ENCODE peak calls at places on chromosomes 7 and 10, in nine cellular contexts. One of them, this sample, is unnamed.

GRCh38 chr10:83577421-83577820 is 561.9 kb upstream of the GHITM start:
- DNase-seq in posterior cingulate gyrus: no peak
- DNase-seq in neuronal stem cell: no peak
- DNase-seq in iris pigment epithelial cell: no peak
- DNase-seq in Caki2: no peak
- DNase-seq in NCI-H69: no peak
- DNase-seq in T follicular helper cell: no peak
- DNase-seq in naive thymus-derived CD8-positive, alpha-beta T cell: no peak
- DNase-seq in cardiac muscle cell: no peak
- DNase-seq in this sample: no peak

GRCh38 chr7:24419070-24419469 is 135.1 kb downstream of the NPY start:
- DNase-seq in neuronal stem cell: no peak
- DNase-seq in posterior cingulate gyrus: no peak
- DNase-seq in cardiac muscle cell: no peak
- DNase-seq in naive thymus-derived CD8-positive, alpha-beta T cell: no peak
- DNase-seq in Caki2: peak
- DNase-seq in T follicular helper cell: no peak
- DNase-seq in iris pigment epithelial cell: peak
- DNase-seq in NCI-H69: no peak
- DNase-seq in this sample: peak

GRCh38 chr10:76624470-76624869 is 1013.1 kb downstream of the KCNMA1 start:
- DNase-seq in iris pigment epithelial cell: no peak
- DNase-seq in T follicular helper cell: no peak
- DNase-seq in NCI-H69: no peak
- DNase-seq in posterior cingulate gyrus: no peak
- DNase-seq in neuronal stem cell: no peak
- DNase-seq in cardiac muscle cell: no peak
- DNase-seq in Caki2: no peak
- DNase-seq in naive thymus-derived CD8-positive, alpha-beta T cell: no peak
- DNase-seq in this sample: no peak

GRCh38 chr10:102660891-102661613 is 16.8 kb downstream of the TRIM8 start:
- DNase-seq in NCI-H69: peak
- DNase-seq in iris pigment epithelial cell: peak
- DNase-seq in posterior cingulate gyrus: peak
- DNase-seq in Caki2: no peak
- DNase-seq in naive thymus-derived CD8-positive, alpha-beta T cell: peak
- DNase-seq in cardiac muscle cell: no peak
- DNase-seq in T follicular helper cell: peak
- DNase-seq in neuronal stem cell: no peak
- DNase-seq in this sample: no peak

GRCh38 chr7:101164071-101164840 is 1.1 kb downstream of the VGF start:
- DNase-seq in Caki2: peak
- DNase-seq in neuronal stem cell: no peak
- DNase-seq in posterior cingulate gyrus: peak
- DNase-seq in iris pigment epithelial cell: peak
- DNase-seq in naive thymus-derived CD8-positive, alpha-beta T cell: no peak
- DNase-seq in NCI-H69: peak
- DNase-seq in T follicular helper cell: no peak
- DNase-seq in cardiac muscle cell: peak
- DNase-seq in this sample: peak

GRCh38 chr10:75187961-75188426 is 22.6 kb upstream of the VDAC2 start:
- DNase-seq in iris pigment epithelial cell: peak
- DNase-seq in T follicular helper cell: peak
- DNase-seq in NCI-H69: peak
- DNase-seq in cardiac muscle cell: peak
- DNase-seq in neuronal stem cell: no peak
- DNase-seq in naive thymus-derived CD8-positive, alpha-beta T cell: peak
- DNase-seq in posterior cingulate gyrus: peak
- DNase-seq in Caki2: peak
- DNase-seq in this sample: peak

GRCh38 chr10:130218936-130219335 is 82.7 kb downstream of the GLRX3 start:
- DNase-seq in posterior cingulate gyrus: no peak
- DNase-seq in Caki2: no peak
- DNase-seq in naive thymus-derived CD8-positive, alpha-beta T cell: no peak
- DNase-seq in cardiac muscle cell: no peak
- DNase-seq in neuronal stem cell: no peak
- DNase-seq in iris pigment epithelial cell: no peak
- DNase-seq in NCI-H69: no peak
- DNase-seq in T follicular helper cell: no peak
- DNase-seq in this sample: no peak

GRCh38 chr7:159370-160270 is 32.8 kb upstream of the FAM20C start:
- DNase-seq in NCI-H69: no peak
- DNase-seq in posterior cingulate gyrus: peak
- DNase-seq in naive thymus-derived CD8-positive, alpha-beta T cell: no peak
- DNase-seq in Caki2: no peak
- DNase-seq in T follicular helper cell: no peak
- DNase-seq in cardiac muscle cell: no peak
- DNase-seq in iris pigment epithelial cell: no peak
- DNase-seq in neuronal stem cell: no peak
- DNase-seq in this sample: no peak

GRCh38 chr10:62098278-62099121 is 170.1 kb downstream of the RTKN2 start:
- DNase-seq in cardiac muscle cell: no peak
- DNase-seq in neuronal stem cell: no peak
- DNase-seq in T follicular helper cell: no peak
- DNase-seq in iris pigment epithelial cell: no peak
- DNase-seq in naive thymus-derived CD8-positive, alpha-beta T cell: no peak
- DNase-seq in NCI-H69: no peak
- DNase-seq in posterior cingulate gyrus: no peak
- DNase-seq in Caki2: peak
- DNase-seq in this sample: no peak

GRCh38 chr7:93902777-93903423 is 3.5 kb upstream of the GNGT1 start:
- DNase-seq in Caki2: no peak
- DNase-seq in cardiac muscle cell: peak
- DNase-seq in iris pigment epithelial cell: peak
- DNase-seq in posterior cingulate gyrus: no peak
- DNase-seq in naive thymus-derived CD8-positive, alpha-beta T cell: no peak
- DNase-seq in neuronal stem cell: peak
- DNase-seq in T follicular helper cell: no peak
- DNase-seq in NCI-H69: peak
- DNase-seq in this sample: no peak

GRCh38 chr7:48091506-48092433 is 2.7 kb downstream of the UPP1 start:
- DNase-seq in naive thymus-derived CD8-positive, alpha-beta T cell: no peak
- DNase-seq in cardiac muscle cell: no peak
- DNase-seq in iris pigment epithelial cell: no peak
- DNase-seq in T follicular helper cell: no peak
- DNase-seq in NCI-H69: no peak
- DNase-seq in Caki2: no peak
- DNase-seq in neuronal stem cell: no peak
- DNase-seq in posterior cingulate gyrus: no peak
- DNase-seq in this sample: no peak

GRCh38 chr7:138308116-138308515 is 151.9 kb upstream of the TRIM24 start:
- DNase-seq in cardiac muscle cell: no peak
- DNase-seq in neuronal stem cell: no peak
- DNase-seq in iris pigment epithelial cell: no peak
- DNase-seq in T follicular helper cell: no peak
- DNase-seq in posterior cingulate gyrus: no peak
- DNase-seq in naive thymus-derived CD8-positive, alpha-beta T cell: no peak
- DNase-seq in NCI-H69: no peak
- DNase-seq in Caki2: no peak
- DNase-seq in this sample: no peak

GRCh38 chr10:22723343-22723779 is 9.0 kb upstream of the PIP4K2A start:
- DNase-seq in T follicular helper cell: no peak
- DNase-seq in Caki2: no peak
- DNase-seq in NCI-H69: no peak
- DNase-seq in iris pigment epithelial cell: no peak
- DNase-seq in posterior cingulate gyrus: no peak
- DNase-seq in cardiac muscle cell: no peak
- DNase-seq in neuronal stem cell: no peak
- DNase-seq in naive thymus-derived CD8-positive, alpha-beta T cell: no peak
- DNase-seq in this sample: no peak

GRCh38 chr7:1440620-1441019 is 18.6 kb downstream of the MICALL2 start:
- DNase-seq in posterior cingulate gyrus: no peak
- DNase-seq in neuronal stem cell: no peak
- DNase-seq in naive thymus-derived CD8-positive, alpha-beta T cell: no peak
- DNase-seq in T follicular helper cell: no peak
- DNase-seq in Caki2: no peak
- DNase-seq in NCI-H69: no peak
- DNase-seq in cardiac muscle cell: no peak
- DNase-seq in iris pigment epithelial cell: no peak
- DNase-seq in this sample: no peak

GRCh38 chr10:120996456-120997053 is 145.4 kb downstream of the WDR11 start:
- DNase-seq in posterior cingulate gyrus: no peak
- DNase-seq in T follicular helper cell: no peak
- DNase-seq in naive thymus-derived CD8-positive, alpha-beta T cell: no peak
- DNase-seq in Caki2: no peak
- DNase-seq in neuronal stem cell: no peak
- DNase-seq in iris pigment epithelial cell: no peak
- DNase-seq in cardiac muscle cell: no peak
- DNase-seq in NCI-H69: peak
- DNase-seq in this sample: no peak

GRCh38 chr10:80462277-80462985 is 8.3 kb downstream of the TSPAN14 start:
- DNase-seq in Caki2: no peak
- DNase-seq in cardiac muscle cell: no peak
- DNase-seq in posterior cingulate gyrus: peak
- DNase-seq in naive thymus-derived CD8-positive, alpha-beta T cell: no peak
- DNase-seq in iris pigment epithelial cell: peak
- DNase-seq in NCI-H69: peak
- DNase-seq in T follicular helper cell: no peak
- DNase-seq in neuronal stem cell: no peak
- DNase-seq in this sample: no peak

GRCh38 chr10:4330626-4331025 is 495.4 kb upstream of the AKR1E2 start:
- DNase-seq in neuronal stem cell: no peak
- DNase-seq in posterior cingulate gyrus: no peak
- DNase-seq in cardiac muscle cell: no peak
- DNase-seq in naive thymus-derived CD8-positive, alpha-beta T cell: no peak
- DNase-seq in Caki2: no peak
- DNase-seq in iris pigment epithelial cell: no peak
- DNase-seq in NCI-H69: no peak
- DNase-seq in T follicular helper cell: no peak
- DNase-seq in this sample: no peak

GRCh38 chr7:42180806-42181205 is 56.2 kb downstream of the GLI3 start:
- DNase-seq in posterior cingulate gyrus: no peak
- DNase-seq in Caki2: no peak
- DNase-seq in neuronal stem cell: no peak
- DNase-seq in cardiac muscle cell: no peak
- DNase-seq in T follicular helper cell: no peak
- DNase-seq in naive thymus-derived CD8-positive, alpha-beta T cell: no peak
- DNase-seq in NCI-H69: no peak
- DNase-seq in iris pigment epithelial cell: peak
- DNase-seq in this sample: no peak

GRCh38 chr10:126001579-126001978 is 105.2 kb downstream of the FANK1 start:
- DNase-seq in iris pigment epithelial cell: no peak
- DNase-seq in Caki2: no peak
- DNase-seq in T follicular helper cell: no peak
- DNase-seq in neuronal stem cell: no peak
- DNase-seq in naive thymus-derived CD8-positive, alpha-beta T cell: no peak
- DNase-seq in cardiac muscle cell: no peak
- DNase-seq in NCI-H69: no peak
- DNase-seq in posterior cingulate gyrus: no peak
- DNase-seq in this sample: peak

GRCh38 chr7:93108003-93108402 is 9.8 kb downstream of the SAMD9 start:
- DNase-seq in posterior cingulate gyrus: no peak
- DNase-seq in neuronal stem cell: no peak
- DNase-seq in naive thymus-derived CD8-positive, alpha-beta T cell: no peak
- DNase-seq in Caki2: no peak
- DNase-seq in cardiac muscle cell: no peak
- DNase-seq in iris pigment epithelial cell: no peak
- DNase-seq in T follicular helper cell: no peak
- DNase-seq in NCI-H69: no peak
- DNase-seq in this sample: no peak

GRCh38 chr10:62887642-62888041 is 71.5 kb upstream of the EGR2 start:
- DNase-seq in T follicular helper cell: no peak
- DNase-seq in iris pigment epithelial cell: no peak
- DNase-seq in NCI-H69: no peak
- DNase-seq in cardiac muscle cell: peak
- DNase-seq in posterior cingulate gyrus: no peak
- DNase-seq in naive thymus-derived CD8-positive, alpha-beta T cell: no peak
- DNase-seq in neuronal stem cell: no peak
- DNase-seq in Caki2: no peak
- DNase-seq in this sample: no peak

GRCh38 chr10:71873582-71874182 is 22.6 kb upstream of the PSAP start:
- DNase-seq in iris pigment epithelial cell: no peak
- DNase-seq in T follicular helper cell: no peak
- DNase-seq in posterior cingulate gyrus: no peak
- DNase-seq in naive thymus-derived CD8-positive, alpha-beta T cell: no peak
- DNase-seq in cardiac muscle cell: no peak
- DNase-seq in Caki2: no peak
- DNase-seq in NCI-H69: no peak
- DNase-seq in neuronal stem cell: no peak
- DNase-seq in this sample: no peak

GRCh38 chr10:36455481-36456119 is 669.8 kb upstream of the ANKRD30A start:
- DNase-seq in neuronal stem cell: no peak
- DNase-seq in NCI-H69: no peak
- DNase-seq in T follicular helper cell: no peak
- DNase-seq in Caki2: no peak
- DNase-seq in cardiac muscle cell: no peak
- DNase-seq in iris pigment epithelial cell: peak
- DNase-seq in naive thymus-derived CD8-positive, alpha-beta T cell: no peak
- DNase-seq in posterior cingulate gyrus: no peak
- DNase-seq in this sample: no peak

GRCh38 chr7:87047-87446 is 105.3 kb upstream of the FAM20C start:
- DNase-seq in Caki2: no peak
- DNase-seq in NCI-H69: no peak
- DNase-seq in neuronal stem cell: no peak
- DNase-seq in naive thymus-derived CD8-positive, alpha-beta T cell: no peak
- DNase-seq in posterior cingulate gyrus: no peak
- DNase-seq in cardiac muscle cell: no peak
- DNase-seq in T follicular helper cell: no peak
- DNase-seq in iris pigment epithelial cell: no peak
- DNase-seq in this sample: no peak

GRCh38 chr7:82617156-82617555 is 173.6 kb upstream of the CACNA2D1 start:
- DNase-seq in NCI-H69: no peak
- DNase-seq in T follicular helper cell: no peak
- DNase-seq in posterior cingulate gyrus: no peak
- DNase-seq in Caki2: no peak
- DNase-seq in neuronal stem cell: no peak
- DNase-seq in cardiac muscle cell: no peak
- DNase-seq in naive thymus-derived CD8-positive, alpha-beta T cell: no peak
- DNase-seq in iris pigment epithelial cell: no peak
- DNase-seq in this sample: no peak

GRCh38 chr7:33511735-33512134 is 382.4 kb downstream of the BBS9 start:
- DNase-seq in T follicular helper cell: no peak
- DNase-seq in Caki2: peak
- DNase-seq in neuronal stem cell: no peak
- DNase-seq in naive thymus-derived CD8-positive, alpha-beta T cell: no peak
- DNase-seq in iris pigment epithelial cell: no peak
- DNase-seq in cardiac muscle cell: no peak
- DNase-seq in posterior cingulate gyrus: no peak
- DNase-seq in NCI-H69: no peak
- DNase-seq in this sample: no peak

GRCh38 chr7:93945083-93945482 is 23.5 kb downstream of the GNG11 start:
- DNase-seq in iris pigment epithelial cell: no peak
- DNase-seq in posterior cingulate gyrus: no peak
- DNase-seq in Caki2: no peak
- DNase-seq in naive thymus-derived CD8-positive, alpha-beta T cell: no peak
- DNase-seq in cardiac muscle cell: no peak
- DNase-seq in NCI-H69: no peak
- DNase-seq in neuronal stem cell: no peak
- DNase-seq in T follicular helper cell: no peak
- DNase-seq in this sample: no peak

GRCh38 chr10:32163076-32163773 is 107.0 kb upstream of the KIF5B start:
- DNase-seq in posterior cingulate gyrus: peak
- DNase-seq in naive thymus-derived CD8-positive, alpha-beta T cell: no peak
- DNase-seq in Caki2: no peak
- DNase-seq in iris pigment epithelial cell: no peak
- DNase-seq in neuronal stem cell: no peak
- DNase-seq in cardiac muscle cell: no peak
- DNase-seq in NCI-H69: no peak
- DNase-seq in T follicular helper cell: no peak
- DNase-seq in this sample: no peak

GRCh38 chr7:111098011-111098925 is 7.3 kb downstream of the LRRN3 start:
- DNase-seq in Caki2: no peak
- DNase-seq in NCI-H69: peak
- DNase-seq in cardiac muscle cell: peak
- DNase-seq in posterior cingulate gyrus: peak
- DNase-seq in neuronal stem cell: no peak
- DNase-seq in T follicular helper cell: peak
- DNase-seq in iris pigment epithelial cell: peak
- DNase-seq in naive thymus-derived CD8-positive, alpha-beta T cell: peak
- DNase-seq in this sample: peak

GRCh38 chr7:155190608-155191536 is 106.8 kb upstream of the INSIG1 start:
- DNase-seq in cardiac muscle cell: peak
- DNase-seq in neuronal stem cell: peak
- DNase-seq in posterior cingulate gyrus: peak
- DNase-seq in iris pigment epithelial cell: peak
- DNase-seq in Caki2: no peak
- DNase-seq in NCI-H69: peak
- DNase-seq in T follicular helper cell: peak
- DNase-seq in naive thymus-derived CD8-positive, alpha-beta T cell: peak
- DNase-seq in this sample: peak

GRCh38 chr7:91565499-91566331 is 301.5 kb downstream of the FZD1 start:
- DNase-seq in naive thymus-derived CD8-positive, alpha-beta T cell: no peak
- DNase-seq in cardiac muscle cell: no peak
- DNase-seq in NCI-H69: peak
- DNase-seq in Caki2: no peak
- DNase-seq in T follicular helper cell: no peak
- DNase-seq in neuronal stem cell: no peak
- DNase-seq in iris pigment epithelial cell: no peak
- DNase-seq in posterior cingulate gyrus: peak
- DNase-seq in this sample: no peak